ENCODE peak calls at places on chromosomes 1 and 21, in six cellular contexts. I, Y, T, P, U and V are unnamed samples.

GRCh38 chr21:46078322-46078981 is 19.5 kb upstream of the COL6A2 start:
- DNase-seq in I (no peak), P (no peak), T (peak; percentile 75), Y (no peak), U (peak; percentile 39), V (no peak)

GRCh38 chr1:30229557-30229956 is 493.8 kb downstream of the MATN1 start:
- DNase-seq in P (no peak), I (no peak), Y (no peak), U (no peak), T (no peak), V (no peak)

GRCh38 chr1:99645199-99645598 is 714 bp upstream of the PALMD start:
- DNase-seq in I (no peak), T (peak; percentile 80), U (no peak), P (peak; percentile 8), Y (no peak), V (peak; percentile 67)

GRCh38 chr1:223143760-223144248 is 756 bp upstream of the TLR5 start:
- DNase-seq in P (no peak), Y (peak; percentile 24), U (peak; percentile 78), I (peak; percentile 53), T (no peak), V (no peak)

GRCh38 chr1:52337439-52337838 is 28.6 kb downstream of the CC2D1B start:
- DNase-seq in I (no peak), T (no peak), U (no peak), P (no peak), Y (no peak), V (no peak)

GRCh38 chr1:10691740-10692125 is 104.7 kb downstream of the CASZ1 start:
- DNase-seq in T (peak; percentile 13), U (no peak), Y (no peak), P (no peak), I (no peak), V (no peak)

GRCh38 chr1:36179220-36179600 is 23.2 kb downstream of the MAP7D1 start:
- DNase-seq in Y (no peak), T (no peak), U (no peak), P (no peak), I (no peak), V (no peak)

GRCh38 chr1:207844374-207844773 is 66.6 kb downstream of the CD34 start:
- DNase-seq in U (no peak), P (no peak), Y (no peak), I (no peak), T (peak; percentile 74), V (no peak)

GRCh38 chr1:53498555-53499142 is 39.5 kb downstream of the DMRTB1 start:
- DNase-seq in I (no peak), P (peak; percentile 37), T (peak; percentile 67), U (no peak), Y (no peak), V (no peak)

GRCh38 chr1:231781887-231782286 is 155.3 kb downstream of the DISC1 start:
- DNase-seq in I (no peak), Y (no peak), U (no peak), T (no peak), P (no peak), V (no peak)

GRCh38 chr1:145785481-145785880 is 38.4 kb downstream of the RNF115 start:
- DNase-seq in U (no peak), P (no peak), Y (no peak), I (no peak), T (no peak), V (no peak)

GRCh38 chr1:175373786-175374623 is 181.4 kb upstream of the KIAA0040 start:
- DNase-seq in P (no peak), I (peak; percentile 23), T (no peak), U (no peak), Y (no peak), V (no peak)

GRCh38 chr1:210260087-210260486 is 27.5 kb downstream of the SERTAD4 start:
- DNase-seq in T (peak; percentile 61), Y (no peak), U (no peak), P (no peak), I (no peak), V (no peak)

GRCh38 chr1:231694081-231694443 is 67.5 kb downstream of the DISC1 start:
- DNase-seq in Y (peak; percentile 56), U (no peak), P (no peak), I (no peak), T (no peak), V (no peak)

GRCh38 chr1:25185934-25186333 is 46.4 kb downstream of the SYF2 start:
- DNase-seq in I (no peak), T (no peak), Y (no peak), U (no peak), P (no peak), V (no peak)

GRCh38 chr1:32272557-32273388 is 19.1 kb upstream of the HDAC1 start:
- DNase-seq in I (no peak), P (no peak), U (no peak), Y (no peak), T (no peak), V (no peak)

GRCh38 chr1:32273389-32274208 is 18.3 kb upstream of the HDAC1 start:
- DNase-seq in Y (no peak), P (no peak), U (no peak), T (no peak), I (peak; percentile 77), V (no peak)

GRCh38 chr1:32275424-32275823 is 16.5 kb upstream of the HDAC1 start:
- DNase-seq in Y (no peak), I (peak; percentile 44), P (no peak), U (no peak), T (no peak), V (no peak)

GRCh38 chr1:32274646-32275340 is 17.1 kb upstream of the HDAC1 start:
- DNase-seq in U (no peak), P (no peak), I (no peak), T (no peak), Y (no peak), V (no peak)

GRCh38 chr1:32276328-32276727 is 15.6 kb upstream of the HDAC1 start:
- DNase-seq in T (no peak), P (no peak), Y (no peak), I (no peak), U (no peak), V (no peak)
- H3K4me3 ChIP-seq in T (no peak overlapping the region), P (no peak overlapping the region), Y (no peak overlapping the region), I (no peak overlapping the region), U (no peak overlapping the region), V (no peak overlapping the region)

GRCh38 chr1:228378453-228379164 is 28.0 kb downstream of the TRIM11 start:
- DNase-seq in T (peak; percentile 67), Y (peak; percentile 74), I (peak; percentile 68), U (peak; percentile 83), P (peak; percentile 7), V (no peak)
- H3K4me3 ChIP-seq in T (peak overlapping the region; percentile 65), Y (peak overlapping the region; percentile 64), I (peak overlapping the region; percentile 46), U (peak overlapping the region; percentile 56), P (peak overlapping the region; percentile 41), V (peak overlapping the region; percentile 60)

DNA sequence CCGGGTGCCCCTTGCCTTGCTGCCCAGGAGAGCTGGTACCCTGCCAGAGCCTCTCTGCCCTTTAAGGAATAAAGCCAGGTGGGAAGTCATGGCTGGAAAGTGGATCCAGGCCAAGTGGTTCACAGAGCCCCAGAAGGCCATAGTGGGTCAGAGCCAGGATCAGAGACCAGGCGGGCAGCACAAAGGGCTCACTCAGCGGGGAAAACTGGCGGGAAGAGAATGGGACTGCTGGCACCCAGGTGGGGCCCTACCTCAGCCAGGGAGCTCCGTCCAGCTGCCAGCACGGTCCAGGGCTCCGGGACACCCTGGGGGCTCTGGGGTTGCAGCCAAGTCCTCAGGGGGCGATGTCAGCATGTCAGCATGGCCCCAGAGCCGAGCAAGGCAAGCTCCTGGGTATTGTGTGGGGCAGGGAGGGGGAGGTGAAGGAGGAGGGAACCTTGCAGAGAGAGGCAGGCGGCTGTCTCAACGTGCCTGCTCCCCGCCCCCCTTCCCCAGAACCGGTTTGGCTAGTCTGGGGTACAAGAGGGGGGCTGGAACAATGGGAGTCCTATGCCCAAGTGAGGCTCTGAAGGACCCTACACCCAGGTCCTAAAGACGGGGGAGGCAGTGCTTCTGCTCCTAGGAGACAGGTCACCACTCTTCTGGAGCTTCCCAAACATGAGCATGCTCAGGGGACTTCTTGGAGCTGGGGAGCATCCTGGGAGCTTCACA is at the start of gene ARHGEF19:
- DNase-seq in T (no peak), P (no peak), I (peak; percentile 55), U (peak; percentile 81), Y (no peak), V (no peak)
- H3K4me3 ChIP-seq in T (no peak within 1 kb of the TSS), P (no peak within 1 kb of the TSS), I (no peak within 1 kb of the TSS), U (peak within 1 kb of the TSS; percentile 43), Y (no peak within 1 kb of the TSS), V (no peak within 1 kb of the TSS)

GRCh38 chr1:87686137-87686490 is 357.4 kb downstream of the LMO4 start:
- DNase-seq in T (no peak), Y (no peak), P (no peak), I (no peak), U (no peak), V (no peak)
- H3K4me3 ChIP-seq in T (no peak overlapping the region), Y (no peak overlapping the region), P (no peak overlapping the region), I (no peak overlapping the region), U (no peak overlapping the region), V (no peak overlapping the region)